ENCODE peak calls at places on chromosome 2, in five cellular contexts. M is dermis blood vessel endothelial cell; E is CD8-positive, alpha-beta T cell; Q is WTC11; N is NCI-H1694. C is an unnamed sample.

GRCh38 chr2:241768850-241769249 is 7.8 kb upstream of the GAL3ST2 start:
- DNase-seq in M (no peak), E (no peak), Q (no peak), N (no peak), C (no peak)

GRCh38 chr2:96120991-96121390 is 4.6 kb upstream of the ADRA2B start:
- DNase-seq in M (no peak), E (no peak), Q (no peak), N (no peak), C (no peak)

GRCh38 chr2:231409773-231410172 is 14.3 kb downstream of the B3GNT7 start:
- DNase-seq in M (no peak), E (no peak), Q (no peak), N (no peak), C (no peak)

GRCh38 chr2:217466799-217467198 is 536.0 kb downstream of the TNS1 start:
- DNase-seq in M (no peak), E (no peak), Q (no peak), N (no peak), C (no peak)

GRCh38 chr2:112924348-112924747 is 13.4 kb downstream of the IL37 start:
- DNase-seq in M (no peak), E (no peak), Q (no peak), N (no peak), C (no peak)

GRCh38 chr2:65708129-65708528 is 275.7 kb upstream of the SPRED2 start:
- DNase-seq in M (no peak), E (no peak), Q (no peak), N (no peak), C (no peak)

GRCh38 chr2:97963880-97964279 is 31.9 kb downstream of the TMEM131 start:
- DNase-seq in M (no peak), E (no peak), Q (no peak), N (no peak), C (no peak)

GRCh38 chr2:36605273-36605672 is 7.3 kb upstream of the FEZ2 start:
- DNase-seq in M (no peak), E (no peak), Q (no peak), N (no peak), C (no peak)

C was measured in foreskin melanocyte.